ENCODE peak calls at places on chromosomes 12 and 14, in nine cellular contexts. N is fibroblast of lung, I is esophagus squamous epithelium, P is kidney, B is left ventricle myocardium inferior, V is pancreas, S is tibial artery, X is transverse colon, F is IMR-90. U is an unnamed sample. For H3K36me3 and H3K4me1, the result is how much of the 10 kb centered on the place peaks cover.

GRCh38 chr14:89598548-89599186 is 181.6 kb upstream of the FOXN3 start:
- DNase-seq in F (peak), P (no peak), N (peak), S (no peak), I (no peak), X (no peak), V (no peak), B (no peak), U (no peak)

GRCh38 chr14:77478796-77479195 is 19.8 kb downstream of the ISM2 start:
- DNase-seq in P (no peak), X (no peak), I (no peak), V (no peak), N (no peak), B (no peak), F (no peak), S (no peak), U (no peak)

GRCh38 chr12:119710374-119710773 is 42.4 kb downstream of the PRKAB1 start:
- DNase-seq in V (no peak), F (no peak), I (no peak), P (peak), B (no peak), N (no peak), X (no peak), S (no peak), U (no peak)

GRCh38 chr14:21680072-21680471 is 6.5 kb upstream of the OR4E1 start:
- DNase-seq in I (no peak), S (no peak), V (no peak), N (peak), X (no peak), P (no peak), F (peak), B (no peak), U (no peak)

GRCh38 chr12:107318804-107319535 is 225.6 kb upstream of the CRY1 start:
- DNase-seq in F (peak), B (no peak), I (no peak), V (no peak), N (peak), P (no peak), S (no peak), X (peak), U (no peak)

GRCh38 chr14:64035143-64035542 is 182.3 kb downstream of the SYNE2 start:
- DNase-seq in I (no peak), P (no peak), V (no peak), F (peak), S (no peak), B (no peak), N (peak), X (no peak), U (no peak)

GRCh38 chr12:102916252-102917025 is 605 bp downstream of the PAH start:
- DNase-seq in B (no peak), I (no peak), P (no peak), F (no peak), S (no peak), N (no peak), X (no peak), V (no peak), U (no peak)

GRCh38 chr12:107523760-107524558 is 161.6 kb upstream of the PWP1 start:
- DNase-seq in X (no peak), B (no peak), P (no peak), N (no peak), S (no peak), I (no peak), V (no peak), F (no peak), U (no peak)

GRCh38 chr12:117890137-117890536 is 78.7 kb downstream of the KSR2 start:
- DNase-seq in X (no peak), B (no peak), S (no peak), I (no peak), F (no peak), P (no peak), N (no peak), V (no peak), U (no peak)

GRCh38 chr12:64682572-64683277 is 72.4 kb downstream of the RASSF3 start:
- DNase-seq in P (no peak), F (peak), B (peak), V (no peak), N (peak), I (no peak), S (peak), X (peak), U (no peak)

GRCh38 chr12:53856132-53856531 is 82.5 kb upstream of the HOXC13 start:
- DNase-seq in F (no peak), N (no peak), X (no peak), V (no peak), B (no peak), S (no peak), P (no peak), I (no peak), U (no peak)

GRCh38 chr12:674272-674781 is 11.1 kb upstream of the NINJ2 start:
- DNase-seq in N (no peak), P (no peak), F (peak), B (no peak), I (no peak), X (no peak), V (no peak), S (no peak), U (no peak)

GRCh38 chr12:57280234-57281062 is 29.5 kb upstream of the STAC3 start:
- DNase-seq in N (peak), V (no peak), I (no peak), F (peak), S (no peak), X (peak), B (no peak), P (peak), U (peak)

GRCh38 chr12:30691122-30691879 is 4.4 kb downstream of the IPO8 start:
- DNase-seq in X (no peak), S (peak), I (no peak), F (peak), N (peak), P (no peak), B (no peak), V (no peak), U (no peak)

GRCh38 chr12:92007787-92008186 is 137.9 kb downstream of the BTG1 start:
- DNase-seq in N (no peak), V (no peak), B (no peak), X (no peak), I (no peak), P (no peak), S (no peak), F (no peak), U (no peak)

GRCh38 chr12:120314220-120314619 is 12.1 kb downstream of the SIRT4 start:
- DNase-seq in N (no peak), F (no peak), P (peak), B (no peak), S (no peak), X (no peak), V (no peak), I (no peak), U (no peak)

GRCh38 chr12:89163918-89164317 is 188.4 kb downstream of the DUSP6 start:
- DNase-seq in X (no peak), S (no peak), F (no peak), B (no peak), V (no peak), P (no peak), I (no peak), N (no peak), U (no peak)

GRCh38 chr12:116667752-116668151 is 70.1 kb downstream of the SPRING1 start:
- DNase-seq in I (no peak), P (no peak), V (no peak), F (no peak), X (no peak), B (no peak), S (no peak), N (no peak), U (no peak)

GRCh38 chr12:82758743-82759142 is 72.0 kb downstream of the TMTC2 start:
- DNase-seq in X (no peak), F (no peak), S (no peak), P (no peak), I (no peak), B (no peak), N (no peak), V (no peak), U (no peak)

GRCh38 chr12:8828514-8829127 is 6.2 kb downstream of the A2ML1 start:
- DNase-seq in S (no peak), N (no peak), P (no peak), B (no peak), F (no peak), I (no peak), V (no peak), X (no peak), U (no peak)

GRCh38 chr14:104746071-104746545 is 6.8 kb upstream of the SIVA1 start:
- DNase-seq in B (no peak), P (peak), I (no peak), V (peak), F (no peak), N (no peak), S (no peak), X (no peak), U (no peak)

GRCh38 chr12:10716704-10717315 is 6.3 kb downstream of the YBX3 start:
- DNase-seq in S (peak), B (peak), I (peak), F (peak), P (peak), N (peak), V (peak), X (peak), U (peak)

GRCh38 chr14:24815543-24815942 is 181.6 kb upstream of the GZMB start:
- DNase-seq in V (no peak), I (no peak), X (no peak), B (no peak), N (no peak), F (no peak), S (no peak), P (no peak), U (no peak)

GRCh38 chr14:97299661-97300060 is 502.5 kb downstream of the VRK1 start:
- DNase-seq in V (no peak), P (no peak), B (no peak), X (no peak), N (no peak), F (no peak), S (no peak), I (no peak), U (no peak)

GRCh38 chr12:48979602-48980388 is 1.7 kb downstream of the WNT1 start:
- DNase-seq in F (no peak), S (no peak), X (peak), V (peak), B (no peak), P (no peak), I (no peak), N (no peak), U (no peak)

GRCh38 chr12:55736780-55737580 is 5.9 kb upstream of the GDF11 start:
- DNase-seq in N (peak), P (no peak), B (peak), X (peak), F (peak), S (no peak), V (peak), I (no peak), U (peak)

GRCh38 chr12:104457746-104458644 is 1.2 kb downstream of the CHST11 start:
- DNase-seq in I (no peak), V (peak), F (no peak), S (peak), N (no peak), X (peak), B (peak), P (peak), U (peak)

GRCh38 chr12:113222730-113223531 is 1.7 kb downstream of the TPCN1 start:
- DNase-seq in X (peak), P (peak), I (no peak), B (peak), V (peak), N (peak), F (peak), S (peak), U (peak)

GRCh38 chr12:31603546-31604009 is 12.6 kb upstream of the DENND5B start:
- DNase-seq in X (peak), S (no peak), P (no peak), N (no peak), B (no peak), I (no peak), F (no peak), V (no peak), U (no peak)

GRCh38 chr12:14479004-14479403 is 88.7 kb downstream of the PLBD1 start:
- DNase-seq in I (no peak), P (no peak), X (no peak), S (no peak), B (no peak), N (no peak), F (no peak), V (no peak), U (no peak)

GRCh38 chr12:14481201-14481600 is 86.5 kb downstream of the PLBD1 start:
- DNase-seq in V (no peak), B (no peak), P (no peak), I (no peak), F (no peak), X (no peak), N (no peak), S (no peak), U (no peak)

GRCh38 chr12:14482361-14482760 is 85.3 kb downstream of the PLBD1 start:
- DNase-seq in X (no peak), I (no peak), S (no peak), P (no peak), B (no peak), F (no peak), V (no peak), N (no peak), U (no peak)

DNA sequence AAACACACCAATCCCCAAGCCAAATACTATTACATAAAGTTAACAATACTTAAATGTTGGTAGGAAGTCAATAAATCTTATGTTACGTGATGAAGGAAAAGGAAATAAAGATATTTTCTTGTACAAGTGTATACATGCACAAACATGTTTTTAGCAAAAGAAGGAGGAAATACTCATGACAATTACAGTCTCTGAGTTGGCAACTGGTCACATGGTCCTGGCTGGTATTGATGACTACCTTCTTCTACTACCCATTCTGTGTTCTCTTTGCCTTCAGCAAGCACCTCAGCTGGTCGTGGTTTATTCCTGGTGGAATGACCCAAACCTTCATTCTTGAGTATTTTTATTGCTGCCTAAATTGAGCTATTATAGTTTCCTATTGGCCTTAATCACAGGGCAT is 84.8 kb downstream of the PLBD1 start:
- DNase-seq in N (no peak), P (no peak), X (no peak), I (no peak), S (no peak), V (no peak), F (no peak), B (no peak), U (no peak)
- H3K36me3 ChIP-seq in N (under half), P (under half), X (half or more), I (under half), S (half or more), V (under half), F (under half), B (half or more), U (under half)

GRCh38 chr12:61538951-61539350 is 721.3 kb upstream of the USP15 start:
- DNase-seq in F (no peak), I (no peak), N (peak), X (no peak), P (no peak), V (no peak), S (no peak), B (no peak), U (no peak)
- TF ChIP-seq CTCF in F (no peak), I (no peak), N (no peak), X (no peak), P (no peak), V (no peak), S (no peak), B (no peak), U (no peak)

GRCh38 chr14:99971087-99971928 is 93.9 kb upstream of the EVL start:
- DNase-seq in B (peak), P (peak), S (peak), X (peak), I (no peak), V (peak), F (peak), N (peak), U (no peak)
- H3K4me1 ChIP-seq in B (under half), P (under half), S (under half), X (under half), I (under half), V (under half), F (under half), N (under half), U (under half)

DNA sequence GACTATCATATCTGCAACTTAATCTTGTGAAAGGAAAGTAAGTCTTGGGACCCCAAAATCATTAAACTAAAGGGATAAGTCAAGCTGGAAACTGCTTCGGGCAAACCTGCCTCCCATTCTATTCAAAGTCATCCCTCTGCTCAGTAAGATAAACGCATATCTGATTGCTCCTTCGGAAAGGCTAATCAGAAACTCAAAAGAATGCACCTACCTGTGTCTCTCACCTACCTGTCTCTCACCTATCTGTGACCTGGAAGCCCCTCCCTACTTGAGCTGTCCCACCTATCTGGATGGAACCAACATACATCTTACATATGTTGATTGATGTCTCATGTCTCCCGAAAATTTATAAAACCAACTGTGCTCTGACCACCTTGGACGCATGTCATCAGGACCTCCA is 19.9 kb downstream of the SEC23A start:
- DNase-seq in V (no peak), B (no peak), P (no peak), I (no peak), N (no peak), F (no peak), S (no peak), X (no peak), U (no peak)
- H3K36me3 ChIP-seq in V (under half), B (half or more), P (under half), I (under half), N (under half), F (under half), S (half or more), X (half or more), U (under half)

DNA sequence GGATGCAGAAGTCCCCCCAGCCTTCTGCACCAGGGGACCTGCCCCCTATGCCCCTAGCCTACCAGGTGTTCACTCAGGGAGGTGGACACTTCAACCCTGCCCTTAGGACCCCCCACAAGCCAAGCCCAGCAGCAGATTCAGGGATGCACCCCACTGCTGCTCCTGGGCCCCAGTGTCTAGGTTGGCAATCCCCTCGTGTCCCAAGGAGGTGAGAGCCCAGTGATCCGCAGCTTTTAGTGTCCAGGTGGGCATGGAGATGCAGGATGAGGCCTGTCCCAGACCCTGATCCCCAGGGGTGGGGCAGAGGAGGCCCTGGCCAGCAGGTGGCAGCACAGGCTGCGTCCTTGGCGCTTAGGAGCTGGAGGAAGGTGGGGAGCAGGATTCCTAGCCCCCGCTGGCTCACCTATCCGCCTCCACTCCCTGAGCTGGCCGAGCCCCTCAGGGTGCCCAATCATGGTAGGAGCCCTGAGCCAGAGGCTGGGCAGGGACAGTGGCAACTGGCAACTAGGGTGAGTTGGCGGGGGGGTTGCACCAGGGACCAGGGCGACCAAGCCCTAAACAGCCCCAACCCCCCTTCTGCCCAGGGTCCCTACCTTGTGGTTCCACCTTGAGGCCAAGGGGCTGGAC is 4.1 kb downstream of the CKB start:
- DNase-seq in S (no peak), B (peak), V (peak), N (peak), X (peak), P (peak), I (no peak), F (peak), U (peak)
- TF ChIP-seq CTCF in S (peak), B (peak), V (peak), N (peak), X (peak), P (peak), I (peak), F (peak), U (peak)

GRCh38 chr12:106195638-106196037 is 52.2 kb downstream of the CKAP4 start:
- DNase-seq in B (peak), S (peak), V (peak), X (peak), P (peak), I (no peak), N (peak), F (peak), U (no peak)

GRCh38 chr12:106194351-106194750 is 53.5 kb downstream of the CKAP4 start:
- DNase-seq in X (no peak), B (no peak), I (no peak), N (no peak), V (no peak), P (no peak), S (no peak), F (no peak), U (no peak)

GRCh38 chr12:106189341-106189740 is 50.6 kb upstream of the NUAK1 start:
- DNase-seq in F (no peak), I (no peak), N (no peak), X (no peak), P (no peak), B (no peak), V (no peak), S (no peak), U (no peak)

GRCh38 chr12:106193404-106194215 is 54.2 kb downstream of the CKAP4 start:
- DNase-seq in V (no peak), F (no peak), B (no peak), N (no peak), I (no peak), X (no peak), P (no peak), S (no peak), U (no peak)

DNA sequence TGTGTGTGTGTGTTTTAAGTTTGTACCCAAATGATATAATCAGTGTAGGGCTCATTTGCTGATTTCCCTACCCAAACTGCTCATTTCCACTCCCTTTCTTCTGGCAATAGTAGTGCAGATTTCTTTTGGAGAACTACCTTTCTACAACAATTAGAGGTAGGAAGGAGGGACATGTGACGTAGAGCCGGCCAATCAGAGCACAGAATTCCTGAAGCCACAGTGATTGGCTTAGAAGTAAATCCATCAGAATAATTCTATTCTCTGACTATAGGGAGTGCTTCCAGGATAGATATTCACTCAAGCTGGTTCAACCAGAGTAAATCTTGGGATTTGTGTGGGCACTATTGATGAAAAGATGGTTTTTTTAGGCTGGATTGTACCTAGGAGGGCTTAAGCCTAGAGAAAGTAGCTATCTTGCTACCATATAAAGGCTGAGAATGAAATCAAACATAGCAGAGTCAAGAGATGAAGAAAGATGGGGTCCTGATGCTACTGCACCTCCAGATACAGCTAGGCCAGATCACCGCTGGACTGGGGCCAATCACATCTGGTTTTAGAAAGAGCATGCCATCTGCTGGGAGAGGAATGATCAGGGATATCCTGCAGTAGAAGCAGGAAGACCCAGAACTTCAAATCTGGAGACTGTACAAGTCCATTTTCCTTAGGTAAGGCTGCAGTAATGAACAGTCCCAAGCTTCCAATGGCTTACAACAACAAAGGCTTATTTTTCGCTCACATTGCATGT is 54.1 kb upstream of the NUAK1 start:
- DNase-seq in N (no peak), S (no peak), X (no peak), V (no peak), B (no peak), F (no peak), P (no peak), I (no peak), U (no peak)
- H3K4me1 ChIP-seq in N (under half), S (under half), X (under half), V (under half), B (under half), F (under half), P (under half), I (under half), U (under half)

DNA sequence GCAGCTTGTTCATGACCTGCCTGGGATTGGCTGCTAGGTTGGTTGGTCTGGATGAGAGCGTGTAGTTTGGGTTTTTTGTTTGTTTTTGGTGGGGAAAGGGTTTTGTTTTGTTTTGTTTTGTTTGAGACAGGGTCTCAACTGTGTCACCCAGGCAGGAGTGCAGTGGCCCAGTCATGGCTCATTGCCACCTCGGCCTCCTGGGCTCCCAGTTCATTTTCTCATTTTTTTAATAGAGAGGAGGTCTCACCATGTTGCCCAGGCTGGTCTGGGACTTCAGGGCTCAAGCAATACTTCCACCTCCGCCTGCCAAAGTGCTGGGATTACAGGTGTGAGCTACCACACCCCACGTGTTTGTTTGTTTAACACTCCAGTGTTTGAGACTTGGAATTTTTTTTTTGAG is 3.8 kb downstream of the DYNC1H1 start:
- DNase-seq in S (no peak), X (no peak), N (no peak), V (no peak), F (no peak), B (no peak), P (no peak), I (no peak), U (no peak)
- H3K36me3 ChIP-seq in S (under half), X (under half), N (under half), V (under half), F (under half), B (under half), P (under half), I (under half), U (under half)

U was measured in Caco-2.